ENCODE peak calls at places on chromosomes 16 and 17, in five cellular contexts. R is GM12878, T is SK-N-SH, D is HepG2, V is K562. F is an unnamed sample.

GRCh38 chr17:56936697-56937322 is 23.0 kb upstream of the TRIM25 start:
- DNase-seq in V (no peak), D (no peak), T (no peak), R (no peak), F (no peak)

GRCh38 chr16:67936124-67936875 is at the start of gene PSMB10:
- DNase-seq in T (peak), V (peak), R (no peak), D (peak), F (peak)

GRCh38 chr17:6474906-6475305 is 30.7 kb downstream of the PIMREG start:
- DNase-seq in V (no peak), T (no peak), D (no peak), R (no peak), F (no peak)

GRCh38 chr17:35006961-35007360 is 26.6 kb downstream of the LIG3 start:
- DNase-seq in T (no peak), R (no peak), V (no peak), D (no peak), F (no peak)

GRCh38 chr16:17251496-17251895 is 219.3 kb downstream of the XYLT1 start:
- DNase-seq in R (no peak), V (no peak), T (no peak), D (no peak), F (no peak)

GRCh38 chr17:50443492-50444051 is 17.6 kb downstream of the ACSF2 start:
- DNase-seq in V (no peak), D (no peak), T (no peak), R (no peak), F (peak)

GRCh38 chr17:5706835-5707234 is 122.5 kb upstream of the NLRP1 start:
- DNase-seq in D (peak), V (peak), R (peak), T (peak), F (peak)

GRCh38 chr16:54582631-54583250 is 296.2 kb upstream of the IRX3 start:
- DNase-seq in R (no peak), T (no peak), V (no peak), D (no peak), F (no peak)

GRCh38 chr16:48504216-48504615 is 105.8 kb downstream of the N4BP1 start:
- DNase-seq in D (no peak), R (no peak), T (no peak), V (no peak), F (no peak)

GRCh38 chr17:14336418-14336817 is 35.5 kb downstream of the HS3ST3B1 start:
- DNase-seq in R (no peak), T (no peak), D (no peak), V (no peak), F (no peak)

GRCh38 chr16:72124761-72125634 is 31.4 kb downstream of the DHX38 start:
- DNase-seq in D (peak), T (peak), V (peak), R (peak), F (peak)

GRCh38 chr16:54160939-54161897 is 125.4 kb downstream of the IRX3 start:
- DNase-seq in V (no peak), T (no peak), R (no peak), D (peak), F (no peak)

GRCh38 chr16:27238016-27238587 is 30.5 kb downstream of the NSMCE1 start:
- DNase-seq in R (no peak), T (no peak), V (no peak), D (no peak), F (no peak)

GRCh38 chr17:46192484-46193245 is 564 bp downstream of the KANSL1 start:
- DNase-seq in T (peak), V (peak), D (peak), R (no peak), F (peak)

GRCh38 chr17:42097691-42098661 is at the start of gene ZNF385C:
- DNase-seq in V (peak), T (peak), D (no peak), R (no peak), F (no peak)

GRCh38 chr16:82096641-82097040 is 61.6 kb downstream of the HSD17B2 start:
- DNase-seq in R (no peak), V (no peak), T (no peak), D (no peak), F (no peak)

GRCh38 chr17:38563362-38564253 is 42.1 kb downstream of the SRCIN1 start:
- DNase-seq in R (no peak), D (no peak), T (no peak), V (peak), F (no peak)

GRCh38 chr16:23124315-23124714 is 24.9 kb downstream of the USP31 start:
- DNase-seq in V (no peak), T (no peak), D (no peak), R (no peak), F (no peak)

GRCh38 chr17:3964203-3965122 is at the start of gene ATP2A3:
- DNase-seq in V (peak), T (peak), R (no peak), D (no peak), F (no peak)

GRCh38 chr17:9817086-9817485 is 4.8 kb downstream of the GSG1L2 start:
- DNase-seq in T (peak), R (no peak), V (no peak), D (no peak), F (peak)

GRCh38 chr17:42891539-42892152 is 9.0 kb upstream of the G6PC1 start:
- DNase-seq in V (no peak), D (peak), R (no peak), T (no peak), F (peak)

GRCh38 chr16:2979669-2980226 is 498 bp downstream of the PKMYT1 start:
- DNase-seq in V (peak), T (peak), D (no peak), R (no peak), F (peak)

GRCh38 chr17:27259356-27259755 is 34.6 kb upstream of the WSB1 start:
- DNase-seq in R (no peak), V (no peak), D (no peak), T (no peak), F (no peak)

GRCh38 chr17:8326591-8327583 is 12.8 kb upstream of the ODF4 start:
- DNase-seq in T (peak), D (no peak), R (no peak), V (no peak), F (no peak)

GRCh38 chr17:1203111-1203966 is 23.6 kb upstream of the ABR start:
- DNase-seq in D (no peak), T (peak), R (no peak), V (peak), F (peak)

GRCh38 chr17:63944736-63945499 is 12.8 kb upstream of the CD79B start:
- DNase-seq in R (no peak), D (no peak), V (no peak), T (no peak), F (no peak)

DNA sequence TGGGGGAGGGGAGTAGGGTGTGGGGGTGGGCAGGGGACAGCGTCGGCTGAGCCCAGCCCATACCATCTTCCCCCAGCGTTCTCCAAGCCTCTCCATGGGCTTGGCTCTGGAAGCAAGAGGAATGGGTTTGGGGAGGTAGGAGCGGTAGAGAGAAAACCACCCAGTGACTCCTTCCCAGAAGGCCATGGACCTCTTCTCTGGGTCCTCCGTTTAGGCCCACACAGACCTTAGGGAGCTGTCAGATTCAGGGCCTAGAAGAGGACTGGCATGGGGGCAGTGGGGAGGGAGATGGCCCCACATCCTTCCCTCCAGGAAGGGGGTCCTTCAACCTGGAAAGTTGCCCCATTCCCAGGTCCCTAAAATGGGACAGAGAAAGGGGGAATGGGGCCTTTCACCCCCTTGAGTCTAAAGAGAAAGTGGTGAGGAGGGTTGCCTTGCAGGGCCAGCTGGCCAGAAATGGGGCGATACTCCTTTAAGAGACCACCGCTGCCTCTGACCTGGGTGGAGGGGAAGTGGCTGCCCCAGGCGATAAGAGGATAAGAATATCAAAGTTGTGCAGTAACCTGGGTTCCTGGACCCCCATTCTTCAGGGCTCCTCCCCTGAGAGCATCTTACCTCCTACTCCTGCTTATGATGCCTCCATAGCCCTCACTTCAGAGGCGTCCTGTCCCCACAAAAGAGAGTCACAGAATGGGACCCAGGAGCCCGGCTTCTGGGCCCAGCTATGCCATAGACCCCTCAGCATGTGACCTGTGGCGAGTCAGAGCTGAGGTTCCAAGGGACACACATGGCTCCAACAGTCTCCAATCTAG is 5.0 kb upstream of the TSPOAP1 start:
- DNase-seq in D (no peak), V (no peak), R (no peak), T (peak), F (no peak)
- TF ChIP-seq FOXM1 in D (no peak), V (no peak), R (no peak), T (no peak), F (no peak)

GRCh38 chr17:48498168-48498840 is 32.5 kb downstream of the HOXB1 start:
- DNase-seq in T (no peak), D (no peak), V (no peak), R (no peak), F (no peak)
- TF ChIP-seq FOXM1 in T (no peak), D (no peak), V (no peak), R (no peak), F (no peak)

GRCh38 chr17:81991684-81992513 is 14.5 kb downstream of the ASPSCR1 start:
- DNase-seq in R (no peak), D (peak), T (peak), V (no peak), F (no peak)
- TF ChIP-seq FOXM1 in R (no peak), D (peak), T (no peak), V (no peak), F (no peak)

DNA sequence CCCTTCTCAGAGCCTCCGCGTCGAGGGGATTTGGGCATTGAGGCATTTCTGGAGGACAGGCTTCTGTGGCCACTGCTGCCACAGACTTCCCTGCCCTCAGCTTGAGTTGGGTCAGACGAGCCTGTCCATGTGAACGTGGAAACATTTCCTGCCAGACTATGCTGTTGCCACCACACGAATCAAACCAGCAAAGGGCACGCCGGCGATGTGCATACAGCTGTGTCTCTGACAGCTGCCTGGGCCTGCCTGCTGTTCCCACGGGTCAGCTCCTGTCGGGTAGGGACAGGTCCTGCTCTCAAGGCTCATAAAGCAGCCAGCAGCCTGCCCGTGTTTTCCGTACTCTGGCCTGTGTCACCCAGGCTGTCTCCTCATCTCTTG is 100.3 kb downstream of the RAB11FIP4 start:
- DNase-seq in T (no peak), V (no peak), D (no peak), R (peak), F (no peak)
- TF ChIP-seq FOXM1 in T (no peak), V (no peak), D (no peak), R (no peak), F (no peak)

DNA sequence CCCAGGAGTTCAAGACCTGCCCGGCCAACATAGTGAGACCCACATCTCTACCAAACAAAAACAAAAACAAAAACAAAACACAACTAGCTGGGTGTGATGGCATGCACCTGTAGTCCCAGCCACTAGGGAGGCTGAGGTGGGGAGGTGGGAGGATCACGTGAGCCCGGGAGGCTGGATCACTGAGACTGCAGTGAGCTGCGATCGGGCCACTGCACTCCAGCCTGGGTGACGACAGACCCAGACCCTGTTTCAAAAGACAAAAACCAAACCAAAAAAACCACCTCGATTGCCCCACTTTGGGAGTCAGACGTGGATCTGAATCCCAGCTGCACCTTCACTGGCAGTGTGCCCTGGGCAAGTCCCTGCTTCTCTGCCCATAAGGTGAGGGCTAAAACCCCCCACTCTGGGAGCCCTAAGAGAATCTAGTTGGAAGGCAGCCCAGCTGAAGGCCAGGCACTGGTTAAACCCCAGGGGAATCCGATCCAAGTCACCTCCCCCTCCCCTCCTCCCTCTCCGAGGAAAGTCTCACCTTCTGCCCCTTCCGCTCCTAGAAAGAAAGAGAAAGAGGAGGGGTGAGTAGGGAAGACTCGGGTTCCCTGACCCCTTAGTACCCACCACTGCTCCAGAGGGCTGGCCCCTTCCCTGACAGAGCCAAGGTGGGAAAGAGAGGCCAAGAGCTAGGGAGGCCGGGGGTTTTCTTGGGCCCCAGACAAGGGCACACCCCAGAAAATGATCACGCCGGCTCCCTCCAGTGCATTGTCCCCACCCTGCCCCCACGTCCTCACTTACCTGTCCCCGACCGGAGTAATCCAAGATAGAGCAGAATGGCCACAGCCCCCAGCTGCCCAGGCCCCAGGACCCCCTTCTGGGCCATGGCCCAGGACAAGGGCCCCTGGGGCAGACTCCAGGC is 647 bp downstream of the PRSS8 start:
- DNase-seq in T (no peak), R (no peak), V (no peak), D (no peak), F (no peak)
- TF ChIP-seq FOXM1 in T (no peak), R (no peak), V (no peak), D (no peak), F (no peak)

DNA sequence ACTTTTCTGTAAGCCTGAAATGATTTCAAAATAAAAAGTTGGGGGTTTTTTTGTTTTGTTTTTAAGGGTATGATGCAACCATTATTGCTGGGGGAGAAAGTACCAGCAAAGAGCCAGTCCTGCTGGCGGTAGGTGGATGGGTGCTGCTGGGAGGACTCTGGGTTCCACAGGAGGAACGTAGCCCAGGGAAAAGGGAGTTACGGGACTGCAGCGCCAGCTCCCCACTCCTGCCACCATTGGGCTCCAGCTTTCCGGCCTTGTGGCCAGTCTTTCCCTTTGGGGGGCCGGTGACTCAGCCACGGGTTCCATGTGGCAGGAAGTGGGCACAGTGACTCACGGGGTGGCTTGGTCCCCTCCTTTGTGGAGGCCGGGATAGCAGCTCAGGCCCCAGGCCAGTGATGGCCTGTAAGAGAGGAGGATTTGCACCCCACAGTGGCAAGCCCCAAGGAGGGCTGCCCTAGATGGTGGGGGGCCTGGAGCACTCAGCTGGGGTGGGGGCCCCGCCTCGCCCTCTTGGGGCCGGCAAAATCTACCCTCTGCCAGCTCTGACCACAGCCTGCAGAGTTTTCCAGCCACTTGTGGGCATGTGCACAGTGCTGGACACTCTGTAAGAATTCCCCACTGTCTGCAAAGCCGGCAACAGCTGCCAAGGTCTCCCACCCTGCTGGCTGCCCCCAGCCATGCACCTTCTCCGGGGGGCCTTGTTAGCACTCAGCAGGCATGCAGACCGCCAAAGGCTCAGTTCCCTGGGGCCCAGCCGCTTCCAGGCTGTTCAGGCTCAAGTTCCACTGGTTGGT is 30.4 kb downstream of the SOCS3 start:
- DNase-seq in T (peak), R (no peak), V (no peak), D (no peak), F (no peak)
- TF ChIP-seq FOXM1 in T (peak), R (no peak), V (no peak), D (no peak), F (no peak)

GRCh38 chr16:4847774-4848587 is 700 bp downstream of the UBN1 start:
- DNase-seq in V (peak), R (no peak), T (peak), D (peak), F (peak)
- TF ChIP-seq FOXM1 in V (no peak), R (no peak), T (no peak), D (no peak), F (no peak)

DNA sequence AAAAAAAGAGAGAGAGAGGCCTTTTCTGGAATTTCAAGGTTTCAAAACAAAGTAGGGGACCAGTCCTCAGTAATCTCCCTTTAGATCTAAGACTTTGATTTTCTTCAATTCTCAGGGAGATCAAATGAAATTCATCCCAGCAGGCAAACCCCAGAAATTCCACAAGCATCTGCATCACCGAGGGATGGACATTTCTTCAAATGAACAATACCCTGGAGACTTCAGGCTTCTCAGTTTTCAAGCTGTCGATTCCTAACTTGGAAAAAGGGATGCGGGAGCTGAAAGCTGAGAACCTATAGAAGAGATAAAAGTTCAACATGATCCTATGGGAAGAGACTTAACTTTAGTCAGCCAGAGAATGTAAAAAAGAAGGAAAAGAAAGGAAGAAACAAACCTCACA is 296.9 kb upstream of the CDH5 start:
- DNase-seq in T (no peak), V (no peak), R (no peak), D (no peak), F (no peak)
- TF ChIP-seq FOXM1 in T (no peak), V (no peak), R (no peak), D (no peak), F (no peak)

DNA sequence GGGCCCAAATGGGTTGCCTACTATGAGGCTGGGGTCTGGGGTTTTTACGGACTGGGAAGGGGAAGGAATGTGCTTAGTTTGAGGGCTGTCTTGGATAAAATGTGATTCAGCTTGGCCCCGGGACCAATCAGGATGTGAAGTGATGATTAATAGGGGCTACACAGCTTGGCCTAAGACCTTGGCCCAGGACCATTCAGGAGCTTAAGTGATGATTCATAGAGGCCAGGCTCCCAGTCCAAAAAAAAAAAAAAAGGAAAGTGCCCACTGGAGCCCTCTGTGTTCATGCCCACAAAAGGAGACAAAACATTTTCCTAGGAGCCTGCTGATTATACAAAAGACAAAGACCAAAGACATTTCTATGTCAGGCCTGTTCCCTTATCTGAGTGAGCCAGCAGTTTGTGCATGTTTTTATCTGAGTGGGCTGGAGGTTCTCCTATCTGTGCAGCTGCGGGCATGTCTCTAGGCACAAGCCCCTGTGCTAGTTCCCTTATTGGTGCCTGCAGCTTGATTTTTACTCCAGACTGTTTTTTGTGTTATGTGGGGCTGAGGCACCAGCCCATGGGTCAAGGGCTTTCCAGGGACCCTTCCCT is 898.2 kb upstream of the GOT2 start:
- DNase-seq in R (no peak), V (no peak), T (no peak), D (no peak), F (no peak)
- TF ChIP-seq FOXM1 in R (no peak), V (no peak), T (no peak), D (no peak), F (no peak)

DNA sequence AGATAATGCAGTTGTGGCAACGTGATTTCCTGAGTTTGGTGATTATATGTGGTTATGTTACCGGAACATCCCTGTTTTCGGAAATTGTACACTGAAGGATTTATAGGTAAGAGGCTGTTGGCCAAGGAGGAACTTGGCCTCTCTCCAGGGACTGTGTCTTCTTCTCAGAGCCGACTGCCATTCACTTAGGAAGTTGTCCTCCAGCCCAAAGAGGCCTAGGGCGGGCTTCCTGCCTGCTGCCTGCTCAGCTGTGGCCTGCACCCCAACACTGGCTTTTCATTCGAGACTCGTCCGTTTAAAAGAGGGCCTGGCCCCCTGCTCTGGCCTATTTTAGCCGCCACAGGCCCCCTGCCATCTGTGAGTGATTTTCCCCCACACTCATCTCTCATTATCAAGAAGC is 64.3 kb downstream of the ZDHHC7 start:
- DNase-seq in V (no peak), T (no peak), D (no peak), R (no peak), F (no peak)
- TF ChIP-seq FOXM1 in V (no peak), T (no peak), D (no peak), R (no peak), F (no peak)

F was measured in HEK293T.